ENCODE peak calls at places on chromosomes 5 and 9, in ten cellular contexts. V is M059J, R is pancreas, N is HepG2, U is lower leg skin, T is activated T-cell treated with anti-CD3 and anti-CD28 coated beads for 1 hour, F is suprapubic skin, B is H54, G is H9, C is stomach. W is an unnamed sample.
A peak's percentile ranks its signal among the peaks of the same experiment; 100 is the strongest.

GRCh38 chr9:18928711-18929110 is 104.3 kb downstream of the SAXO1 start:
- DNase-seq in N (no peak), T (no peak), V (peak; percentile 13), G (no peak), R (no peak), B (no peak), U (no peak), F (no peak), C (no peak), W (no peak)

GRCh38 chr9:12956261-12956660 is 181.4 kb downstream of the LURAP1L start:
- DNase-seq in T (no peak), C (no peak), B (no peak), N (no peak), V (no peak), R (no peak), U (no peak), G (no peak), F (no peak), W (no peak)

GRCh38 chr9:132901859-132902831 is 23.4 kb downstream of the SPACA9 start:
- DNase-seq in N (peak; percentile 75), C (peak; percentile 70), F (no peak), G (peak; percentile 80), V (peak; percentile 77), B (peak; percentile 87), T (peak; percentile 59), R (no peak), U (peak; percentile 78), W (no peak)

GRCh38 chr9:110069326-110070248 is 138.4 kb downstream of the C9orf152 start:
- DNase-seq in B (peak; percentile 62), V (peak; percentile 94), R (no peak), U (peak; percentile 81), F (peak; percentile 85), C (no peak), N (no peak), G (no peak), T (no peak), W (no peak)

GRCh38 chr9:78745996-78746395 is 449.1 kb downstream of the PSAT1 start:
- DNase-seq in R (no peak), V (peak; percentile 74), B (no peak), T (no peak), U (no peak), C (no peak), N (no peak), G (no peak), F (no peak), W (no peak)

GRCh38 chr5:79255786-79256557 is 20.0 kb downstream of the JMY start:
- DNase-seq in F (no peak), N (peak; percentile 45), B (no peak), G (peak; percentile 85), R (no peak), U (no peak), T (no peak), C (peak; percentile 40), V (peak; percentile 58), W (no peak)

GRCh38 chr9:94996638-94997037 is 270.1 kb downstream of the AOPEP start:
- DNase-seq in G (no peak), F (no peak), R (no peak), T (no peak), U (no peak), V (no peak), B (no peak), C (no peak), N (no peak), W (no peak)

GRCh38 chr5:21672911-21673310 is 1180.2 kb downstream of the CDH12 start:
- DNase-seq in R (no peak), V (no peak), B (no peak), G (no peak), T (no peak), N (no peak), U (no peak), F (no peak), C (no peak), W (no peak)

GRCh38 chr5:143014017-143014651 is 244.0 kb downstream of the ARHGAP26 start:
- DNase-seq in R (no peak), C (peak; percentile 33), F (no peak), T (no peak), N (no peak), V (no peak), U (no peak), G (peak; percentile 81), B (no peak), W (peak; percentile 79)

GRCh38 chr9:133945977-133946753 is 46.0 kb downstream of the VAV2 start:
- DNase-seq in F (no peak), U (no peak), C (no peak), T (no peak), B (no peak), R (peak; percentile 45), N (no peak), G (no peak), V (no peak), W (no peak)